ENCODE peak calls at places on chromosomes 1 and 21, in seven cellular contexts. W, B, Y, C, O, G and Z are unnamed samples.

GRCh38 chr1:53654216-53655210 is 84.5 kb downstream of the GLIS1 start:
- DNase-seq in B (no peak), C (no peak), O (no peak), Y (peak; percentile 67), W (no peak), G (no peak), Z (no peak)

GRCh38 chr1:116881879-116882520 is 27.7 kb upstream of the PTGFRN start:
- DNase-seq in O (no peak), C (peak; percentile 28), G (peak; percentile 53), Y (peak; percentile 97), W (peak; percentile 83), B (peak; percentile 47), Z (peak; percentile 31)

GRCh38 chr21:44085491-44086321 is 21.5 kb upstream of the PWP2 start:
- DNase-seq in B (no peak), C (peak; percentile 36), G (no peak), Y (no peak), W (no peak), O (no peak), Z (no peak)

GRCh38 chr1:24382165-24382577 is 31.4 kb downstream of the STPG1 start:
- DNase-seq in C (no peak), O (no peak), Y (no peak), W (no peak), G (peak; percentile 63), B (no peak), Z (no peak)

GRCh38 chr1:181134543-181135461 is 46.3 kb downstream of the IER5 start:
- DNase-seq in B (peak; percentile 61), W (peak; percentile 59), Y (peak; percentile 81), C (no peak), G (peak; percentile 92), O (no peak), Z (peak; percentile 52)

GRCh38 chr1:222071313-222071886 is 329.5 kb upstream of the DUSP10 start:
- DNase-seq in G (no peak), O (no peak), Y (peak; percentile 18), C (no peak), B (no peak), W (no peak), Z (no peak)

GRCh38 chr1:39827201-39827600 is 38.5 kb upstream of the BMP8B start:
- DNase-seq in B (no peak), Y (no peak), O (no peak), C (no peak), W (no peak), G (no peak), Z (no peak)

GRCh38 chr1:7771673-7772299 is 690 bp downstream of the VAMP3 start:
- DNase-seq in O (no peak), G (no peak), B (no peak), Y (peak; percentile 10), C (no peak), W (no peak), Z (no peak)

GRCh38 chr1:213326666-213327317 is 275.8 kb downstream of the RPS6KC1 start:
- DNase-seq in G (no peak), O (no peak), Y (peak; percentile 85), B (peak; percentile 46), W (peak; percentile 20), C (peak; percentile 48), Z (peak; percentile 57)

GRCh38 chr21:23083242-23083641 is 2085.0 kb downstream of the NCAM2 start:
- DNase-seq in Y (no peak), W (no peak), G (no peak), O (no peak), C (no peak), B (no peak), Z (no peak)
- TF ChIP-seq CTCF in Y (no peak), W (no peak), G (no peak), O (no peak), C (no peak), B (no peak), Z (no peak)

DNA sequence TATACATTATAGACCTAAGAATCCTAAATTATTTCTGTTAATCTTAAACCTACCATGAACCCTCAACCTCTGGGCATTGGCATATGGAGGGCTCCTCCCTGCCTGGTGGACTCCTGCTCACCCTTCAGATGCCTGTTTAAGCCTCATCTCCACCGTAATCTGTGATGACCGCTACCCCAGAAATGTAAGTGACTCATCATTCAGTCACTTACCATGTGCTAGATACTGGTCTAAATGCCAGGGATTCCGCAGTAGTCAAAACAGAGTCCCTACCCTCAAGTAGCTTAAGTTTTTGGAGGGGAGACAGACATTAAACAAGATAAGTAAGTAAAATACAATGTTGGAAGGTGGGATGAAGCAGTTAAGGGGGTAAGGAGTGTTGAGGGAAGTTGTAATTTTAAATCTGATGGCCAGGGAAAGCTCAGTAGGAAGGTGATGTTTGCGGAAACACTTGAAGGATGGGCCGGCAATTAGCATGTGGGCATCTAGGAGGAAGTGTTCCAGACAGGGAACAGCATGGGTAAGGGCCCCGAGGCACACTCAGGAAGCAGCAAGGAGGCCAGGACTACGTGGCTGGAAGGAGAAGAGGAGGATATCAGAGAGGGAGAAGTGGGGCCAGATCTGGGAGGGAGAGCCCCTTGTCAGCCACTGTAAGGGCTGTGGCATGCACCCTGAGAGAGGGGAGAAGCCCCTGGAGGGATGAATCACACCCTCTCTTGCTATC is 141.7 kb upstream of the HOOK1 start:
- DNase-seq in C (no peak), O (no peak), B (no peak), G (no peak), Y (peak; percentile 88), W (no peak), Z (no peak)
- TF ChIP-seq CTCF in C (no peak), O (no peak), B (no peak), G (no peak), Y (no peak), W (no peak), Z (no peak)

DNA sequence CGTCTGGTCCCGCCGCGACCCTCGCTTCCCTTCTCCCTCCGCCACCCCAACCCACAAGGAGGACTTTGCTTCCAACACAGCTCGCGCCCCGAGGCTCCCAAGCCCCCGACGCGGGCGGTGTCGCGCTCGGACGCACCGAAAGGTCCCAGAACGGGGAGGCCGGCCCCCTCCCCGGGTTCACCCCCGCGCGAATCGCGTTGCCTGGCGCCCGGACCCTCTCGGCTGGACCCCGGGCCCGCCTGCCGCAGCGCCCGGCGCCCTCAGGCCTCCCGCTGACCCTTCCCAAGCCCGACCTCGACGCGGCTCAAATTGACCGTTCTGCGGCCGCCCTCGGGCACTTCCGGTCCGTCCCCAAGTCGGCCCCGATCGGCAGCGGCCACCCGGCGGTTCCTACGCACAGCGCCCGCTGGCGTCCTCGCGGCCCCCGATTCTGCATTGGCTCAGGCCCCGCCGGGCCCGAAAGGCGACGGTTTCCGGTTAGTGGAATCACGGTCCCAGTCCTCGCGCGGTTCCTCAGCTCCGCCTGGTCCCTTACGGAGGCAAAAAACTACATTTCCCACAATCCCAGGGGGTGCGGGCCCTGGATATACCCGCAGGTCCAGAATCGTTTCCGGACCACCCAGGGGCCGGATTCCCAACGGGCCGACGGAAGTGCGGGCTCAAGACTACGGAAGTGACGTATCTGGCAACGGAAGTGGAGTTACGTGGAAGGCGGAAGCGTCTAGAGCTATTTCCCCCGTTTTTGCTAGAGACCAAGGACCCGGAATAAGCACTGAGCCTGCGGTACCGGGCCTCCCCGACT is at the start of gene AURKAIP1:
- DNase-seq in C (peak; percentile 97), G (peak; percentile 99), O (peak; percentile 96), W (peak; percentile 98), Y (peak; percentile 100), B (peak; percentile 99), Z (peak; percentile 95)
- TF ChIP-seq CTCF in C (peak; percentile 55), G (no peak), O (peak; percentile 22), W (peak; percentile 16), Y (no peak), B (peak; percentile 30), Z (no peak)

GRCh38 chr1:178548108-178548507 is 35.2 kb downstream of the TEX35 start:
- DNase-seq in C (no peak), W (no peak), Y (no peak), B (no peak), G (no peak), O (no peak), Z (no peak)
- TF ChIP-seq CTCF in C (no peak), W (no peak), Y (no peak), B (no peak), G (no peak), O (no peak), Z (no peak)

DNA sequence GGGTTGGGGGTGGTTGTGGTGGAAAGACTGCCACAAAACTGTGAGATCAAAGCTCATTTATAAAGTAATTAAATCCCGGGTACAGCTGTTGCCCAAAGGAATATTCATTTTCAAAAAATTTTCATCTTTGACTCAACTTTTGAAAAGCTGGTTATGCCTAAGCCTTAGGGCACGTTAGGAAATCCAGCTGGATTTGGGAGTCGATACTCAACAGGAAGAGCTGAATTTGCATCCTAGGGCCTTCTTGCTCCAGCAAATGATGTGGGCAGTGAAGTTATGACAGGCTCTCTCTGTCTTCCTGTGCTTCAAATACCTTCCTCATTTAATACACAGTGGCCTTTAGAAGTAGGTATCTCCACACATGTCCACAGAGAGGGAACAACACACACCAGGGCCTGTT is 31.7 kb downstream of the ZP4 start:
- DNase-seq in B (no peak), Y (no peak), W (no peak), C (no peak), G (no peak), O (no peak), Z (no peak)
- TF ChIP-seq CTCF in B (no peak), Y (no peak), W (no peak), C (no peak), G (no peak), O (no peak), Z (no peak)

GRCh38 chr1:22457356-22457755 is 5.7 kb downstream of the ZBTB40 start:
- DNase-seq in G (no peak), B (no peak), W (no peak), O (no peak), C (no peak), Y (peak; percentile 44), Z (no peak)
- TF ChIP-seq CTCF in G (no peak), B (no peak), W (no peak), O (no peak), C (peak; percentile 17), Y (peak; percentile 23), Z (no peak)

GRCh38 chr1:32900371-32900955 is 726 bp downstream of the TMEM54 start:
- DNase-seq in W (no peak), G (no peak), Y (no peak), O (no peak), B (no peak), C (no peak), Z (no peak)
- TF ChIP-seq CTCF in W (no peak), G (no peak), Y (no peak), O (no peak), B (no peak), C (no peak), Z (no peak)

GRCh38 chr21:25955646-25956045 is 214.9 kb downstream of the APP start:
- DNase-seq in C (no peak), G (no peak), Y (no peak), O (no peak), B (no peak), W (no peak), Z (no peak)
- TF ChIP-seq CTCF in C (no peak), G (no peak), Y (no peak), O (no peak), B (no peak), W (no peak), Z (no peak)

GRCh38 chr1:41444246-41444645 is 40.2 kb downstream of the EDN2 start:
- DNase-seq in W (no peak), Y (no peak), B (no peak), O (no peak), C (no peak), G (no peak), Z (no peak)
- TF ChIP-seq CTCF in W (no peak), Y (peak; percentile 23), B (no peak), O (no peak), C (peak; percentile 12), G (peak; percentile 57), Z (no peak)